ENCODE peak calls at places on chromosomes 1 and 21, in eight cellular contexts. T is IMR-90, Y is uterus, B is endodermal cell, K is pancreas, H is stomach, S is tibial nerve, N is esophagus squamous epithelium. W is an unnamed sample.

GRCh38 chr1:240107058-240107684 is 15.5 kb downstream of the FMN2 start:
- DNase-seq in Y (no peak), N (no peak), K (no peak), B (no peak), S (no peak), H (no peak), T (peak; percentile 88), W (no peak)

GRCh38 chr1:97797403-97798183 is 123.2 kb downstream of the DPYD start:
- DNase-seq in S (no peak), H (no peak), Y (peak; percentile 28), K (no peak), B (no peak), T (peak; percentile 33), N (no peak), W (peak; percentile 32)

GRCh38 chr21:45954271-45954670 is 27.3 kb upstream of the COL6A1 start:
- DNase-seq in T (no peak), S (no peak), Y (peak; percentile 51), K (no peak), B (peak; percentile 75), N (no peak), H (no peak), W (no peak)

GRCh38 chr1:154222918-154223317 is 2.2 kb downstream of the UBAP2L start:
- DNase-seq in B (no peak), S (no peak), N (no peak), H (no peak), T (no peak), Y (no peak), K (no peak), W (no peak)

GRCh38 chr1:235644693-235645305 is 4.8 kb downstream of the GNG4 start:
- DNase-seq in S (no peak), N (no peak), H (no peak), Y (no peak), B (no peak), K (peak; percentile 32), T (no peak), W (no peak)

GRCh38 chr1:27572679-27573426 is 31.1 kb downstream of the AHDC1 start:
- DNase-seq in H (no peak), N (no peak), Y (peak; percentile 35), K (no peak), B (peak; percentile 72), S (no peak), T (no peak), W (peak; percentile 31)

GRCh38 chr1:179663810-179664209 is 72.2 kb downstream of the TDRD5 start:
- DNase-seq in B (no peak), N (no peak), K (no peak), S (no peak), T (no peak), Y (no peak), H (no peak), W (no peak)

GRCh38 chr1:19535214-19535613 is 49.9 kb upstream of the CAPZB start:
- DNase-seq in H (no peak), K (no peak), B (no peak), S (no peak), N (no peak), Y (no peak), T (no peak), W (no peak)

GRCh38 chr1:218476385-218476784 is 131.2 kb downstream of the TGFB2 start:
- DNase-seq in H (no peak), S (no peak), K (no peak), B (no peak), Y (no peak), T (peak; percentile 88), N (no peak), W (no peak)

GRCh38 chr1:208531003-208531750 is 287.0 kb upstream of the PLXNA2 start:
- DNase-seq in S (no peak), T (no peak), N (no peak), K (no peak), Y (no peak), H (no peak), B (peak; percentile 44), W (peak; percentile 33)

GRCh38 chr21:29196664-29197052 is 66.2 kb downstream of the MAP3K7CL start:
- DNase-seq in B (no peak), N (no peak), T (peak; percentile 28), Y (no peak), K (no peak), S (no peak), H (no peak), W (no peak)

GRCh38 chr21:42586406-42586805 is 67.0 kb upstream of the PDE9A start:
- DNase-seq in S (no peak), N (no peak), Y (no peak), T (no peak), K (no peak), B (no peak), H (no peak), W (no peak)

GRCh38 chr1:225825606-225826005 is 15.7 kb downstream of the EPHX1 start:
- DNase-seq in T (no peak), Y (no peak), N (no peak), K (peak; percentile 58), B (no peak), S (no peak), H (no peak), W (no peak)

GRCh38 chr1:226309398-226310122 is 596 bp upstream of the LIN9 start:
- DNase-seq in S (no peak), B (no peak), K (no peak), T (no peak), H (no peak), Y (no peak), N (no peak), W (peak; percentile 7)

GRCh38 chr1:82560566-82560965 is 759.8 kb downstream of the ADGRL2 start:
- DNase-seq in H (no peak), T (no peak), B (no peak), Y (no peak), K (no peak), N (no peak), S (no peak), W (no peak)

GRCh38 chr1:67749844-67750689 is 65.1 kb downstream of the GADD45A start:
- DNase-seq in N (no peak), S (peak; percentile 22), T (peak; percentile 83), Y (no peak), H (no peak), K (no peak), B (peak; percentile 74), W (no peak)

GRCh38 chr1:115295904-115296696 is 41.9 kb downstream of the NGF start:
- DNase-seq in H (no peak), S (no peak), B (no peak), K (no peak), T (no peak), N (no peak), Y (no peak), W (no peak)

DNA sequence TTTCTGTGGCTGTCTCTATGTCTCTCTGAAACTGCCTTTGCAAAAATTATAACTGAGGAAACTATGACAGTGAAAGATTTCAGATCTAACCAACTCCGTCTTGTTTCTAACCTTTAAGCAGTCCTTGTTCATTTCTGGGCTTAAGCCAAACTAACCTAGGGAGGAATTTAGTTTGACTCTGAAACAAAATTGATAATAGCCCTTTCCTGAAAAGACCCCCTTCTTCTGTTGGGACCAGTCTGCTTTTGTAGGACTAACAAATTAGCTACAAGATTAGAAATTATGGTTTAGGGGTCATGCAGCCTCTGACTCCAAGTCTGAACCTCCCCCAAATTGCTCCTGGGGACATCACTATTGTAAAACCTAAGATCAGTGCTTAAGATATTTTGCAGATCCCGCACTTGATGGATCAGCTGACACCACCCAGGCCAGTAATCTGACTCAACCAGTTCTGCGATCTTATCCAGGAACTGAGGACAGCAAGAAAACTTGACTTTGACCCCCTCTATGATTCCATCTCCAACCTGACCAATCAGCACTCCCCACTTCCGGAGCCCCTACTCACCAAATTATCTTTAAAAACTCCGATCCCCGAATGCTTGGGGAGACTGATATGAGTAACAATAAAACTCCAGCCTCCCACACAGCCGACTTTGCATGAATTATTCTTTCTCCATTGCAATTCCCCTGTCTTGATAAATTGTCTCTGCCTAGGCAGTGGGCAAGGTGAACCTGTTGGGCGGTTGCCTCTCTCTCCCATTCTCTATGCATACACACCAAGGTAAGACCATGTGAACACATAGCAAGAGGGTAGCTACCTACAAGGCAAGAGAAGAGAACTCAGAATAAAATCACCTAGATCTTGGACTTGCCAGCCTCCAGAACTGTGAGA is 11.1 kb upstream of the TRIM63 start:
- DNase-seq in N (no peak), K (no peak), Y (no peak), H (no peak), B (no peak), S (no peak), T (no peak), W (no peak)
- H3K27ac ChIP-seq in N (no peak overlapping the region), K (peak overlapping the region; percentile 17), Y (no peak overlapping the region), H (no peak overlapping the region), B (no peak overlapping the region), S (no peak overlapping the region), T (no peak overlapping the region), W (peak overlapping the region; percentile 84)

DNA sequence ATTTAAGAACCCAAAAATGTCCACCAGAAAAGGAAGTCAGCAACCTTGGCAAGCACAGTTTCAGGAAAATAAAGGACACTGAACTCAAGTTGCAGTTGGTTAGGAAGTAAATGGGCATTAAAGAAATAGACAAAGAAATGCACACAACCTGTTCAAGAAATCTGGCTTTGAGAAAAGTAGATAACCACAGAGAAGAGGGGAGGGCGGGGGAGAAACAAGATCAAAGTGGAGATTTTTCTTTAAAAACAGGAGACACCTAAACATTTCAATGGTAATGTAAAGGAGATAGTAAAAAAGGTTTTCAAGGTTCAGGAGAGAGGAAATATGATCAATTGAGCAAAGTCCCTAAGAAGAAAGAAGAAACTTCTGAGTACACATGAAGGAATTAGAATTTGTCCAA is 29.1 kb downstream of the SYDE2 start:
- DNase-seq in Y (no peak), N (no peak), S (no peak), T (no peak), K (no peak), H (no peak), B (no peak), W (no peak)
- H3K27me3 ChIP-seq in Y (no peaks in the 10 kb centered on the region), N (no peaks in the 10 kb centered on the region), S (no peaks in the 10 kb centered on the region), T (no peaks in the 10 kb centered on the region), K (no peaks in the 10 kb centered on the region), H (no peaks in the 10 kb centered on the region), B (no peaks in the 10 kb centered on the region), W (no peaks in the 10 kb centered on the region)

GRCh38 chr1:206925116-206925736 is 3.5 kb upstream of the FCMR start:
- DNase-seq in B (peak; percentile 81), Y (no peak), H (peak; percentile 52), S (peak; percentile 34), K (no peak), N (no peak), T (no peak), W (no peak)
- H3K27ac ChIP-seq in B (no peak overlapping the region), Y (no peak overlapping the region), H (peak overlapping the region; percentile 46), S (peak overlapping the region; percentile 58), K (no peak overlapping the region), N (no peak overlapping the region), T (no peak overlapping the region), W (no peak overlapping the region)

GRCh38 chr1:39681999-39682398 is 9.2 kb downstream of the HPCAL4 start:
- DNase-seq in H (no peak), B (no peak), T (no peak), Y (no peak), N (no peak), S (no peak), K (no peak), W (no peak)

GRCh38 chr1:39687243-39687642 is 4.0 kb downstream of the HPCAL4 start:
- DNase-seq in T (no peak), H (no peak), Y (no peak), N (no peak), S (no peak), K (no peak), B (no peak), W (no peak)

GRCh38 chr1:39685071-39685470 is 6.2 kb downstream of the HPCAL4 start:
- DNase-seq in Y (no peak), K (no peak), H (no peak), B (no peak), S (no peak), N (no peak), T (no peak), W (no peak)

GRCh38 chr1:39683591-39684312 is 7.5 kb downstream of the HPCAL4 start:
- DNase-seq in B (peak; percentile 58), T (no peak), Y (no peak), K (no peak), N (no peak), S (peak; percentile 12), H (no peak), W (no peak)

GRCh38 chr1:39684313-39684664 is 6.9 kb downstream of the HPCAL4 start:
- DNase-seq in Y (no peak), K (no peak), H (no peak), N (no peak), B (no peak), T (no peak), S (no peak), W (no peak)
- H3K27me3 ChIP-seq in Y (no peaks in the 10 kb centered on the region), K (no peaks in the 10 kb centered on the region), H (no peaks in the 10 kb centered on the region), N (no peaks in the 10 kb centered on the region), B (peaks cover 96% of the 10 kb centered on the region), T (peaks cover 86% of the 10 kb centered on the region), S (peaks cover 70% of the 10 kb centered on the region), W (peaks cover 40% of the 10 kb centered on the region)

W was measured in heart right ventricle.